ENCODE peak calls at places on chromosomes 12 and 14, in nine cellular contexts. M is lung; D is cardiac muscle cell; H is HepG2; F is stomach; N is type B pancreatic cell; U is WTC11; Y is CD8-positive, alpha-beta T cell; A is fibroblast of lung. O is an unnamed sample.
A peak's percentile ranks its signal among the peaks of the same experiment; 100 is the strongest.

GRCh38 chr14:53955671-53956426 is 776 bp downstream of the BMP4 start:
- DNase-seq in M (peak; percentile 60), A (peak; percentile 56), D (peak; percentile 28), H (peak; percentile 37), N (no peak), F (peak; percentile 70), U (peak; percentile 56), Y (no peak), O (peak; percentile 85)

GRCh38 chr14:95039259-95039992 is 117.9 kb downstream of the DICER1 start:
- DNase-seq in N (peak; percentile 45), H (no peak), D (no peak), F (peak; percentile 20), Y (no peak), U (no peak), M (peak; percentile 22), A (no peak), O (no peak)

GRCh38 chr12:125032466-125033152 is 32.6 kb upstream of the AACS start:
- DNase-seq in N (no peak), U (no peak), Y (no peak), F (no peak), A (no peak), H (no peak), M (no peak), D (no peak), O (no peak)

GRCh38 chr12:88371416-88372183 is 208.7 kb downstream of the KITLG start:
- DNase-seq in Y (no peak), D (peak; percentile 29), M (no peak), H (no peak), A (peak; percentile 85), F (no peak), N (no peak), U (no peak), O (no peak)

GRCh38 chr14:31270196-31270772 is 62.7 kb upstream of the HECTD1 start:
- DNase-seq in F (no peak), M (peak; percentile 41), Y (no peak), D (peak; percentile 4), U (peak; percentile 52), N (no peak), H (peak; percentile 77), A (no peak), O (peak; percentile 33)

GRCh38 chr12:100797246-100797645 is 2.7 kb downstream of the ANO4 start:
- DNase-seq in D (no peak), M (no peak), F (no peak), A (no peak), U (no peak), N (no peak), H (no peak), Y (no peak), O (no peak)

GRCh38 chr14:103723176-103724081 is 7.8 kb downstream of the ZFYVE21 start:
- DNase-seq in A (no peak), Y (no peak), H (no peak), N (no peak), D (no peak), F (no peak), M (no peak), U (no peak), O (no peak)

GRCh38 chr12:76790564-76791552 is 26.9 kb downstream of the ZDHHC17 start:
- DNase-seq in Y (no peak), M (no peak), N (no peak), H (peak; percentile 12), F (no peak), D (peak; percentile 22), U (no peak), A (peak; percentile 52), O (peak; percentile 41)

GRCh38 chr12:132545955-132546354 is 56.0 kb downstream of the FBRSL1 start:
- DNase-seq in A (no peak), D (no peak), Y (no peak), M (no peak), N (no peak), F (no peak), U (no peak), H (no peak), O (no peak)

GRCh38 chr12:2335109-2335508 is 282.3 kb downstream of the CACNA1C start:
- DNase-seq in U (no peak), M (no peak), N (no peak), Y (no peak), A (no peak), H (no peak), F (no peak), D (no peak), O (no peak)

GRCh38 chr12:75389706-75390105 is 1.2 kb upstream of the GLIPR1L2 start:
- DNase-seq in M (no peak), Y (no peak), F (no peak), A (peak; percentile 11), H (no peak), U (no peak), N (no peak), D (no peak), O (no peak)

GRCh38 chr12:127819066-127819465 is 447.9 kb upstream of the TMEM132C start:
- DNase-seq in N (no peak), H (no peak), M (no peak), A (no peak), D (no peak), U (no peak), Y (no peak), F (no peak), O (no peak)

GRCh38 chr12:100229036-100229635 is 28.5 kb downstream of the ACTR6 start:
- DNase-seq in Y (no peak), D (peak; percentile 25), U (no peak), A (peak; percentile 13), N (no peak), F (no peak), M (no peak), H (peak; percentile 28), O (peak; percentile 38)

GRCh38 chr14:55911794-55912193 is 206.4 kb upstream of the PELI2 start:
- DNase-seq in N (no peak), H (no peak), U (no peak), F (no peak), A (no peak), Y (no peak), M (no peak), D (peak; percentile 34), O (no peak)

GRCh38 chr12:1842905-1843640 is 22.7 kb downstream of the LRTM2 start:
- DNase-seq in U (peak; percentile 10), F (no peak), N (peak; percentile 49), A (no peak), D (no peak), H (no peak), Y (no peak), M (no peak), O (no peak)

GRCh38 chr14:61077437-61077836 is 96.4 kb downstream of the SLC38A6 start:
- DNase-seq in F (no peak), M (no peak), U (no peak), D (no peak), N (no peak), H (no peak), A (no peak), Y (no peak), O (no peak)

GRCh38 chr12:65168606-65169310 is 625 bp upstream of the LEMD3 start:
- DNase-seq in A (no peak), D (peak; percentile 2), N (no peak), F (no peak), U (no peak), H (no peak), Y (no peak), M (no peak), O (no peak)

GRCh38 chr12:65171870-65172269 is 2.5 kb downstream of the LEMD3 start:
- DNase-seq in M (no peak), U (no peak), Y (peak; percentile 8), A (peak; percentile 5), H (no peak), D (peak; percentile 3), F (no peak), N (no peak), O (peak; percentile 7)

GRCh38 chr12:65171073-65171472 is 1.7 kb downstream of the LEMD3 start:
- DNase-seq in A (peak; percentile 25), M (no peak), N (no peak), D (peak; percentile 10), Y (peak; percentile 7), H (no peak), U (no peak), F (no peak), O (no peak)

GRCh38 chr12:65170245-65170881 is 980 bp downstream of the LEMD3 start:
- DNase-seq in Y (peak; percentile 71), U (peak; percentile 67), F (peak; percentile 67), N (peak; percentile 77), A (peak; percentile 50), M (peak; percentile 69), H (peak; percentile 27), D (peak; percentile 57), O (peak; percentile 82)

GRCh38 chr12:65169311-65170244 is at the start of gene LEMD3:
- DNase-seq in A (peak; percentile 87), H (peak; percentile 90), M (peak; percentile 95), F (peak; percentile 98), D (peak; percentile 91), U (peak; percentile 95), Y (peak; percentile 94), N (peak; percentile 90), O (peak; percentile 97)
- TF ChIP-seq CTCF in A (no peak), H (no peak), M (no peak), F (no peak), D (no peak), U (no peak), Y (no peak), N (no peak), O (no peak)

GRCh38 chr14:99981806-99982205 is 83.4 kb upstream of the EVL start:
- DNase-seq in M (no peak), N (no peak), U (no peak), H (no peak), A (no peak), Y (no peak), D (no peak), F (no peak), O (no peak)
- TF ChIP-seq CTCF in M (no peak), N (no peak), U (no peak), H (no peak), A (no peak), Y (no peak), D (no peak), F (no peak), O (no peak)

GRCh38 chr12:51823875-51824565 is 24.5 kb downstream of the FIGNL2 start:
- DNase-seq in M (no peak), F (peak; percentile 51), A (peak; percentile 76), Y (peak; percentile 22), N (no peak), U (no peak), H (peak; percentile 59), D (peak; percentile 79), O (peak; percentile 82)
- TF ChIP-seq CTCF in M (peak; percentile 33), F (no peak), A (peak; percentile 67), Y (peak; percentile 18), N (peak; percentile 64), U (no peak), H (peak; percentile 81), D (peak; percentile 59), O (peak; percentile 59)

DNA sequence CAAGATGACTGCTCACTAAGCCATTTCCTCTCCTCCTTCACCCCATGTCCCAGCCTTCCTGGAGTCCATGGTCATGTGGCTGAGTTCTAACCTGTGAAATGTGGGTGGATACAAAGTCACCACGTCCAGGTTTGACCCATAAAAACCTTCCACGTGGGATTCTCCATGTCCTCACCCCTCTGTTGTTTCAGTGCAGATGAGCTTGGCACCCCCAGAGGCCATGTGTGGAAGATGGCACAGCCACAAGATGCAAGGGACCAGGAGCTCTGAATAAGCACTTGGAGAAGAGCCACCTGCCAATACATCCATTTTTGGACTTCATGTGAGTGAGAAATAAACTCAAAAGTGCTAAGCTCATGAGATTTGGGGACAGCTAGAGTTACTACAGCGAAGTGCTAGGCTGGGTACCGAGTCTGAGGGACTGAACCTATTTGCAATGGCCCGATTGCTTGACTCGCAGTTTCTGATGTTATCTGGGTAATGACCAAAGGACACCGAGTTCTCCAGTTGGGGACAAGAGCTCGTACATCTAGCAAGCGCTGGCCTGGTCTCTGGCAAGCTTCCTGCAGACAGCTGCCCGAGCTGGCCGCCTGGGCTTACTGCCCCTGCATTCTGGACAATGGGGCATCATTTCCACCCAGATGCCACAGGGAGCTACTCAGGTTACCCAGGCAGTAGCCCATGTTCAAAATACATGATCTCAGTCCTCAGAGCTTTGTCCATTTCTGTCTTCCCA is 7.7 kb upstream of the SLC24A4 start:
- DNase-seq in N (no peak), A (no peak), D (no peak), F (no peak), U (no peak), Y (no peak), M (no peak), H (no peak), O (no peak)
- TF ChIP-seq CTCF in N (no peak), A (no peak), D (no peak), F (no peak), U (no peak), Y (no peak), M (no peak), H (no peak), O (no peak)

O was measured in hepatocyte.